ENCODE peak calls at places on chromosome 2, in ten cellular contexts. One of them, this sample, is unnamed.

GRCh38 chr2:58640042-58640441 is 398.9 kb upstream of the FANCL start:
- DNase-seq in breast epithelium: no peak
- DNase-seq in sigmoid colon: no peak
- DNase-seq in prostate gland: no peak
- DNase-seq in stomach: no peak
- DNase-seq in spleen: no peak
- DNase-seq in transverse colon: no peak
- DNase-seq in HCT116: no peak
- DNase-seq in H1: no peak
- DNase-seq in endothelial cell of umbilical vein: no peak
- DNase-seq in this sample: no peak

GRCh38 chr2:30782124-30782523 is 25.1 kb downstream of the CAPN13 start:
- DNase-seq in breast epithelium: no peak
- DNase-seq in sigmoid colon: no peak
- DNase-seq in prostate gland: no peak
- DNase-seq in stomach: peak
- DNase-seq in spleen: no peak
- DNase-seq in transverse colon: peak
- DNase-seq in HCT116: no peak
- DNase-seq in H1: no peak
- DNase-seq in endothelial cell of umbilical vein: no peak
- DNase-seq in this sample: no peak

GRCh38 chr2:108492364-108492763 is 41.9 kb upstream of the LIMS1 start:
- DNase-seq in breast epithelium: no peak
- DNase-seq in sigmoid colon: no peak
- DNase-seq in prostate gland: no peak
- DNase-seq in stomach: no peak
- DNase-seq in spleen: no peak
- DNase-seq in transverse colon: no peak
- DNase-seq in HCT116: no peak
- DNase-seq in H1: no peak
- DNase-seq in endothelial cell of umbilical vein: no peak
- DNase-seq in this sample: no peak

GRCh38 chr2:241874277-241874925 is 4.9 kb downstream of the RTP5 start:
- DNase-seq in breast epithelium: no peak
- DNase-seq in sigmoid colon: no peak
- DNase-seq in prostate gland: no peak
- DNase-seq in stomach: no peak
- DNase-seq in spleen: no peak
- DNase-seq in transverse colon: no peak
- DNase-seq in HCT116: no peak
- DNase-seq in H1: no peak
- DNase-seq in endothelial cell of umbilical vein: no peak
- DNase-seq in this sample: no peak

GRCh38 chr2:169965495-169965894 is 138.2 kb downstream of the UBR3 start:
- DNase-seq in breast epithelium: no peak
- DNase-seq in sigmoid colon: no peak
- DNase-seq in prostate gland: no peak
- DNase-seq in stomach: no peak
- DNase-seq in spleen: no peak
- DNase-seq in transverse colon: no peak
- DNase-seq in HCT116: no peak
- DNase-seq in H1: no peak
- DNase-seq in endothelial cell of umbilical vein: peak
- DNase-seq in this sample: no peak

GRCh38 chr2:239732666-239733010 is 292.5 kb downstream of the NDUFA10 start:
- DNase-seq in breast epithelium: no peak
- DNase-seq in sigmoid colon: peak
- DNase-seq in prostate gland: no peak
- DNase-seq in stomach: no peak
- DNase-seq in spleen: peak
- DNase-seq in transverse colon: no peak
- DNase-seq in HCT116: no peak
- DNase-seq in H1: no peak
- DNase-seq in endothelial cell of umbilical vein: no peak
- DNase-seq in this sample: no peak

GRCh38 chr2:17827785-17828184 is 11.5 kb downstream of the MSGN1 start:
- DNase-seq in breast epithelium: no peak
- DNase-seq in sigmoid colon: no peak
- DNase-seq in prostate gland: no peak
- DNase-seq in stomach: no peak
- DNase-seq in spleen: no peak
- DNase-seq in transverse colon: no peak
- DNase-seq in HCT116: no peak
- DNase-seq in H1: no peak
- DNase-seq in endothelial cell of umbilical vein: no peak
- DNase-seq in this sample: no peak

GRCh38 chr2:64655873-64656272 is 2.2 kb upstream of the SERTAD2 start:
- DNase-seq in breast epithelium: no peak
- DNase-seq in sigmoid colon: no peak
- DNase-seq in prostate gland: no peak
- DNase-seq in stomach: no peak
- DNase-seq in spleen: no peak
- DNase-seq in transverse colon: no peak
- DNase-seq in HCT116: no peak
- DNase-seq in H1: no peak
- DNase-seq in endothelial cell of umbilical vein: no peak
- DNase-seq in this sample: no peak

GRCh38 chr2:27095745-27096651 is 9.4 kb downstream of the KHK start:
- DNase-seq in breast epithelium: no peak
- DNase-seq in sigmoid colon: no peak
- DNase-seq in prostate gland: peak
- DNase-seq in stomach: peak
- DNase-seq in spleen: peak
- DNase-seq in transverse colon: peak
- DNase-seq in HCT116: no peak
- DNase-seq in H1: peak
- DNase-seq in endothelial cell of umbilical vein: peak
- DNase-seq in this sample: no peak

GRCh38 chr2:27096748-27097297 is 10.3 kb downstream of the KHK start:
- DNase-seq in breast epithelium: no peak
- DNase-seq in sigmoid colon: no peak
- DNase-seq in prostate gland: no peak
- DNase-seq in stomach: no peak
- DNase-seq in spleen: no peak
- DNase-seq in transverse colon: no peak
- DNase-seq in HCT116: no peak
- DNase-seq in H1: no peak
- DNase-seq in endothelial cell of umbilical vein: no peak
- DNase-seq in this sample: no peak

GRCh38 chr2:27094353-27094984 is 7.9 kb downstream of the KHK start:
- DNase-seq in breast epithelium: no peak
- DNase-seq in sigmoid colon: no peak
- DNase-seq in prostate gland: no peak
- DNase-seq in stomach: no peak
- DNase-seq in spleen: no peak
- DNase-seq in transverse colon: no peak
- DNase-seq in HCT116: no peak
- DNase-seq in H1: no peak
- DNase-seq in endothelial cell of umbilical vein: no peak
- DNase-seq in this sample: no peak

GRCh38 chr2:27093430-27094352 is 7.1 kb downstream of the KHK start:
- DNase-seq in breast epithelium: no peak
- DNase-seq in sigmoid colon: no peak
- DNase-seq in prostate gland: no peak
- DNase-seq in stomach: no peak
- DNase-seq in spleen: no peak
- DNase-seq in transverse colon: no peak
- DNase-seq in HCT116: no peak
- DNase-seq in H1: no peak
- DNase-seq in endothelial cell of umbilical vein: no peak
- DNase-seq in this sample: no peak

GRCh38 chr2:27095427-27095744 is 8.8 kb downstream of the KHK start:
- DNase-seq in breast epithelium: no peak
- DNase-seq in sigmoid colon: no peak
- DNase-seq in prostate gland: no peak
- DNase-seq in stomach: no peak
- DNase-seq in spleen: no peak
- DNase-seq in transverse colon: no peak
- DNase-seq in HCT116: no peak
- DNase-seq in H1: no peak
- DNase-seq in endothelial cell of umbilical vein: no peak
- DNase-seq in this sample: no peak
- H3K27ac ChIP-seq in breast epithelium: no peak
- H3K27ac ChIP-seq in sigmoid colon: no peak
- H3K27ac ChIP-seq in prostate gland: no peak
- H3K27ac ChIP-seq in stomach: no peak
- H3K27ac ChIP-seq in spleen: no peak
- H3K27ac ChIP-seq in transverse colon: no peak
- H3K27ac ChIP-seq in HCT116: no peak
- H3K27ac ChIP-seq in H1: no peak
- H3K27ac ChIP-seq in endothelial cell of umbilical vein: no peak
- H3K27ac ChIP-seq in this sample: no peak

GRCh38 chr2:132437852-132438649 is 21.4 kb downstream of the GPR39 start:
- DNase-seq in breast epithelium: no peak
- DNase-seq in sigmoid colon: no peak
- DNase-seq in prostate gland: no peak
- DNase-seq in stomach: no peak
- DNase-seq in spleen: no peak
- DNase-seq in transverse colon: no peak
- DNase-seq in HCT116: no peak
- DNase-seq in H1: no peak
- DNase-seq in endothelial cell of umbilical vein: no peak
- DNase-seq in this sample: no peak

GRCh38 chr2:132438650-132439030 is 22.0 kb downstream of the GPR39 start:
- DNase-seq in breast epithelium: no peak
- DNase-seq in sigmoid colon: no peak
- DNase-seq in prostate gland: no peak
- DNase-seq in stomach: no peak
- DNase-seq in spleen: no peak
- DNase-seq in transverse colon: no peak
- DNase-seq in HCT116: peak
- DNase-seq in H1: no peak
- DNase-seq in endothelial cell of umbilical vein: peak
- DNase-seq in this sample: no peak

GRCh38 chr2:132439703-132440398 is 23.2 kb downstream of the GPR39 start:
- DNase-seq in breast epithelium: no peak
- DNase-seq in sigmoid colon: no peak
- DNase-seq in prostate gland: no peak
- DNase-seq in stomach: no peak
- DNase-seq in spleen: no peak
- DNase-seq in transverse colon: no peak
- DNase-seq in HCT116: no peak
- DNase-seq in H1: no peak
- DNase-seq in endothelial cell of umbilical vein: no peak
- DNase-seq in this sample: no peak

GRCh38 chr2:132443106-132443505 is 26.5 kb downstream of the GPR39 start:
- DNase-seq in breast epithelium: no peak
- DNase-seq in sigmoid colon: no peak
- DNase-seq in prostate gland: no peak
- DNase-seq in stomach: no peak
- DNase-seq in spleen: no peak
- DNase-seq in transverse colon: no peak
- DNase-seq in HCT116: no peak
- DNase-seq in H1: no peak
- DNase-seq in endothelial cell of umbilical vein: no peak
- DNase-seq in this sample: no peak

DNA sequence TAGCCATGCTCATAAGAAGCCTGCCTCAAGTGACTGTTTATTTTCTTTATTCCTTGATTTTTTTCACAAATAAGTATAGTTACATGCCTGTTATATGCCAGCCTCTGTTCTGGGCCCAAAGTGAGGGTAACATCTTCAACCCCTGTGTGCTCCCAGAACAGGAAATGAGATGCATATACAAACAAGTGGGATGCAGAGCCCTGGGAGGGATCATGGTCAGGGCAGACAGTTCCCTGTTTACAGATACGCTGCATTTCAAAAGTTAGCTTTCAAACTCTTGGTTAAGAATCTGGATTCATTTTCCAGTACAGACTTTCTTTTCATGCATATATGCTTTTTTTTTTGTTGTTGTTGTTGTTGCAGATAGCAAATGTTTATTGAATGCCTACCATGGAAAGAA is 24.4 kb downstream of the GPR39 start:
- DNase-seq in breast epithelium: no peak
- DNase-seq in sigmoid colon: no peak
- DNase-seq in prostate gland: no peak
- DNase-seq in stomach: no peak
- DNase-seq in spleen: no peak
- DNase-seq in transverse colon: no peak
- DNase-seq in HCT116: no peak
- DNase-seq in H1: no peak
- DNase-seq in endothelial cell of umbilical vein: no peak
- DNase-seq in this sample: no peak
- TF ChIP-seq POLR2AphosphoS5 in breast epithelium: no peak
- TF ChIP-seq POLR2AphosphoS5 in sigmoid colon: no peak
- TF ChIP-seq POLR2AphosphoS5 in prostate gland: no peak
- TF ChIP-seq POLR2AphosphoS5 in stomach: no peak
- TF ChIP-seq POLR2AphosphoS5 in spleen: no peak
- TF ChIP-seq POLR2AphosphoS5 in transverse colon: no peak
- TF ChIP-seq POLR2AphosphoS5 in HCT116: no peak
- TF ChIP-seq POLR2AphosphoS5 in H1: no peak
- TF ChIP-seq POLR2AphosphoS5 in endothelial cell of umbilical vein: no peak
- TF ChIP-seq POLR2AphosphoS5 in this sample: no peak

GRCh38 chr2:135820003-135820618 is 16.9 kb downstream of the LCT start:
- DNase-seq in breast epithelium: no peak
- DNase-seq in sigmoid colon: no peak
- DNase-seq in prostate gland: no peak
- DNase-seq in stomach: no peak
- DNase-seq in spleen: no peak
- DNase-seq in transverse colon: no peak
- DNase-seq in HCT116: no peak
- DNase-seq in H1: no peak
- DNase-seq in endothelial cell of umbilical vein: no peak
- DNase-seq in this sample: no peak
- TF ChIP-seq POLR2A in breast epithelium: no peak
- TF ChIP-seq POLR2A in sigmoid colon: no peak
- TF ChIP-seq POLR2A in prostate gland: no peak
- TF ChIP-seq POLR2A in stomach: no peak
- TF ChIP-seq POLR2A in spleen: no peak
- TF ChIP-seq POLR2A in transverse colon: no peak
- TF ChIP-seq POLR2A in HCT116: no peak
- TF ChIP-seq POLR2A in H1: no peak
- TF ChIP-seq POLR2A in endothelial cell of umbilical vein: no peak
- TF ChIP-seq POLR2A in this sample: no peak

GRCh38 chr2:74104839-74105238 is 42.9 kb downstream of the BOLA3 start:
- DNase-seq in breast epithelium: no peak
- DNase-seq in sigmoid colon: no peak
- DNase-seq in prostate gland: no peak
- DNase-seq in stomach: no peak
- DNase-seq in spleen: no peak
- DNase-seq in transverse colon: no peak
- DNase-seq in HCT116: no peak
- DNase-seq in H1: no peak
- DNase-seq in endothelial cell of umbilical vein: no peak
- DNase-seq in this sample: no peak

GRCh38 chr2:74109551-74109950 is 38.2 kb downstream of the BOLA3 start:
- DNase-seq in breast epithelium: no peak
- DNase-seq in sigmoid colon: no peak
- DNase-seq in prostate gland: no peak
- DNase-seq in stomach: no peak
- DNase-seq in spleen: no peak
- DNase-seq in transverse colon: no peak
- DNase-seq in HCT116: no peak
- DNase-seq in H1: no peak
- DNase-seq in endothelial cell of umbilical vein: no peak
- DNase-seq in this sample: no peak

GRCh38 chr2:74105413-74105812 is 42.3 kb downstream of the BOLA3 start:
- DNase-seq in breast epithelium: no peak
- DNase-seq in sigmoid colon: no peak
- DNase-seq in prostate gland: no peak
- DNase-seq in stomach: no peak
- DNase-seq in spleen: no peak
- DNase-seq in transverse colon: no peak
- DNase-seq in HCT116: no peak
- DNase-seq in H1: no peak
- DNase-seq in endothelial cell of umbilical vein: no peak
- DNase-seq in this sample: no peak

GRCh38 chr2:74103763-74104162 is 43.9 kb downstream of the BOLA3 start:
- DNase-seq in breast epithelium: no peak
- DNase-seq in sigmoid colon: no peak
- DNase-seq in prostate gland: no peak
- DNase-seq in stomach: no peak
- DNase-seq in spleen: no peak
- DNase-seq in transverse colon: no peak
- DNase-seq in HCT116: no peak
- DNase-seq in H1: no peak
- DNase-seq in endothelial cell of umbilical vein: no peak
- DNase-seq in this sample: no peak

DNA sequence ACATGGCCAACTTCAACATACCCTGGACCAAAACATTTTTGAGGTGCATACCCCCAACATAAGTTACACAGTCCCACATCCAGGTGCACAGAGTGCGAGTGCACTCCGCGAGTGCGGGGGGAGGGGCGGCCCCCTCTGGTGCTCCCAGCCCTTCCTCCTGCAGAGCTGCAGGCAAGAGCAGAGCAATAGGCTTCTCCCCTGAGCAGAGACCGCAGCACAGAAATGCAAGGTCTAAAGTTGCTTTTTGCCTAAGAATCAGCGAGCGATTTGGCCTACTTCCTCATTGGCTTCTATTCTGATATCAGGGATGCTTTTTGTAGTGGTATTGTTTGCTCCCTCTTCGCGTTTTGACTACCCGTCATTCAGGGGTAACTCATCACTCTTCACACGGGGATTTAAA is 40.6 kb downstream of the BOLA3 start:
- DNase-seq in breast epithelium: no peak
- DNase-seq in sigmoid colon: no peak
- DNase-seq in prostate gland: no peak
- DNase-seq in stomach: no peak
- DNase-seq in spleen: no peak
- DNase-seq in transverse colon: no peak
- DNase-seq in HCT116: no peak
- DNase-seq in H1: peak
- DNase-seq in endothelial cell of umbilical vein: no peak
- DNase-seq in this sample: no peak
- H3K27ac ChIP-seq in breast epithelium: no peak
- H3K27ac ChIP-seq in sigmoid colon: no peak
- H3K27ac ChIP-seq in prostate gland: no peak
- H3K27ac ChIP-seq in stomach: no peak
- H3K27ac ChIP-seq in spleen: no peak
- H3K27ac ChIP-seq in transverse colon: no peak
- H3K27ac ChIP-seq in HCT116: no peak
- H3K27ac ChIP-seq in H1: no peak
- H3K27ac ChIP-seq in endothelial cell of umbilical vein: no peak
- H3K27ac ChIP-seq in this sample: no peak